ENCODE peak calls at places on chromosomes 16 and 17, in four cellular contexts. Q, T, A and S are unnamed samples.

GRCh38 chr17:27858621-27859305 is 34.4 kb downstream of the LYRM9 start:
- DNase-seq in A (no peak), T (no peak), Q (no peak), S (no peak)

GRCh38 chr16:88658714-88659113 is 4.2 kb downstream of the MVD start:
- DNase-seq in T (no peak), A (no peak), Q (no peak), S (no peak)

GRCh38 chr16:67779256-67780014 is 26.9 kb downstream of the RANBP10 start:
- DNase-seq in T (no peak), Q (no peak), A (no peak), S (no peak)

GRCh38 chr16:20875358-20875656 is 24.9 kb downstream of the DCUN1D3 start:
- DNase-seq in T (no peak), A (no peak), Q (no peak), S (no peak)

GRCh38 chr17:64448665-64449512 is at the start of gene MILR1:
- DNase-seq in T (peak), Q (no peak), A (peak), S (peak)

GRCh38 chr17:59859444-59860025 is 33.2 kb downstream of the TUBD1 start:
- DNase-seq in T (no peak), Q (no peak), A (no peak), S (peak)

GRCh38 chr16:87963400-87963799 is 12.2 kb downstream of the BANP start:
- DNase-seq in T (no peak), Q (peak), A (no peak), S (no peak)

GRCh38 chr17:47621293-47622178 is 28.2 kb upstream of the KPNB1 start:
- DNase-seq in Q (no peak), A (no peak), T (no peak), S (no peak)

GRCh38 chr16:14489460-14489859 is 140.6 kb downstream of the PARN start:
- DNase-seq in A (no peak), T (no peak), Q (no peak), S (no peak)

GRCh38 chr16:84117482-84117843 is 721 bp upstream of the MBTPS1 start:
- DNase-seq in Q (peak), A (no peak), T (no peak), S (peak)

GRCh38 chr17:72998343-72998742 is 94.1 kb downstream of the SLC39A11 start:
- DNase-seq in Q (no peak), A (no peak), T (no peak), S (no peak)

GRCh38 chr17:38671939-38672720 is 2.6 kb downstream of the EPOP start:
- DNase-seq in Q (no peak), T (no peak), A (no peak), S (no peak)

GRCh38 chr17:30290696-30291570 is 811 bp downstream of the BLMH start:
- DNase-seq in T (no peak), Q (peak), A (no peak), S (peak)

GRCh38 chr17:64084086-64084939 is 45.6 kb downstream of the ERN1 start:
- DNase-seq in A (no peak), T (no peak), Q (no peak), S (no peak)

GRCh38 chr17:50863221-50863843 is 2.8 kb downstream of the TOB1 start:
- DNase-seq in A (peak), T (no peak), Q (no peak), S (peak)

GRCh38 chr16:626787-627457 is 3.9 kb upstream of the WFIKKN1 start:
- DNase-seq in A (no peak), Q (no peak), T (no peak), S (no peak)

GRCh38 chr16:14502932-14503741 is 126.9 kb downstream of the PARN start:
- DNase-seq in Q (no peak), T (peak), A (no peak), S (no peak)

GRCh38 chr16:83835972-83836566 is 28.3 kb downstream of the HSBP1 start:
- DNase-seq in T (no peak), Q (no peak), A (no peak), S (no peak)

GRCh38 chr16:74811911-74812310 is 37.3 kb upstream of the FA2H start:
- DNase-seq in A (no peak), Q (no peak), T (no peak), S (no peak)

GRCh38 chr17:47704781-47705180 is 10.8 kb downstream of the TBKBP1 start:
- DNase-seq in T (no peak), A (no peak), Q (no peak), S (no peak)

GRCh38 chr17:74429604-74430384 is 2.1 kb upstream of the GPRC5C start:
- DNase-seq in A (no peak), Q (no peak), T (no peak), S (peak)

GRCh38 chr17:63429766-63430165 is 16.3 kb downstream of the CYB561 start:
- DNase-seq in A (no peak), Q (no peak), T (no peak), S (no peak)

GRCh38 chr16:27690604-27691003 is 140.7 kb downstream of the KATNIP start:
- DNase-seq in A (peak), Q (no peak), T (no peak), S (peak)

GRCh38 chr17:63075969-63076368 is 109.9 kb downstream of the TANC2 start:
- DNase-seq in Q (no peak), T (no peak), A (no peak), S (no peak)

GRCh38 chr16:4372578-4373355 is 1.1 kb downstream of the VASN start:
- DNase-seq in T (no peak), Q (no peak), A (peak), S (peak)

GRCh38 chr16:65698943-65699342 is 577.1 kb upstream of the CDH11 start:
- DNase-seq in Q (no peak), A (no peak), T (no peak), S (no peak)

GRCh38 chr17:72104863-72105234 is 16.0 kb upstream of the SOX9 start:
- DNase-seq in T (no peak), Q (no peak), A (no peak), S (no peak)

GRCh38 chr17:78226752-78227454 is 4.5 kb upstream of the TMEM235 start:
- DNase-seq in A (no peak), T (no peak), Q (no peak), S (no peak)

GRCh38 chr16:11296706-11297491 is 15.8 kb upstream of the PRM1 start:
- DNase-seq in T (no peak), A (no peak), Q (no peak), S (no peak)

GRCh38 chr17:75589919-75590303 is 2.3 kb downstream of the MYO15B start:
- DNase-seq in Q (no peak), T (no peak), A (no peak), S (no peak)

GRCh38 chr16:56910654-56911539 is 21.0 kb upstream of the HERPUD1 start:
- DNase-seq in T (no peak), A (peak), Q (no peak), S (no peak)

GRCh38 chr16:46895399-46896313 is 11.5 kb downstream of the GPT2 start:
- DNase-seq in A (no peak), T (no peak), Q (no peak), S (no peak)